ENCODE peak calls at places on chromosomes 3 and 15, in seven cellular contexts. U, T, V, D, F, J and P are unnamed samples.

GRCh38 chr3:52820741-52821140 is 9.7 kb downstream of the ITIH4 start:
- DNase-seq in V (peak), T (peak), D (peak), U (peak), J (no peak), F (peak), P (no peak)

GRCh38 chr15:100141304-100142080 is 200.3 kb downstream of the ADAMTS17 start:
- DNase-seq in V (no peak), T (no peak), F (no peak), D (no peak), U (peak), J (no peak), P (no peak)

GRCh38 chr15:40308844-40309189 is 1.1 kb upstream of the PLCB2 start:
- DNase-seq in V (peak), U (no peak), T (no peak), F (no peak), D (no peak), J (no peak), P (no peak)

GRCh38 chr3:188568750-188569149 is 414.8 kb downstream of the LPP start:
- DNase-seq in J (no peak), V (no peak), U (no peak), D (no peak), F (no peak), T (no peak), P (no peak)

GRCh38 chr3:120410541-120410940 is 40.3 kb downstream of the FSTL1 start:
- DNase-seq in F (no peak), J (no peak), V (no peak), D (no peak), U (no peak), T (no peak), P (no peak)

GRCh38 chr15:24823473-24823872 is 131.3 kb upstream of the SNRPN start:
- DNase-seq in U (peak), T (no peak), J (no peak), F (no peak), D (peak), V (peak), P (no peak)

GRCh38 chr3:184156522-184156955 is 1.4 kb downstream of the DVL3 start:
- DNase-seq in F (no peak), U (peak), V (peak), T (peak), J (no peak), D (no peak), P (no peak)

GRCh38 chr3:35760147-35760546 is 120.8 kb downstream of the ARPP21 start:
- DNase-seq in D (no peak), F (no peak), T (no peak), U (no peak), J (no peak), V (no peak), P (no peak)

GRCh38 chr3:53845103-53845880 is 927 bp downstream of the CHDH start:
- DNase-seq in U (no peak), J (no peak), V (peak), D (peak), T (peak), F (peak), P (peak)

GRCh38 chr3:123660900-123661299 is 76.0 kb upstream of the HACD2 start:
- DNase-seq in F (no peak), D (no peak), U (peak), V (no peak), T (no peak), J (no peak), P (no peak)

GRCh38 chr15:79339588-79340314 is 28.8 kb downstream of the TMED3 start:
- DNase-seq in D (no peak), V (peak), F (peak), T (peak), J (no peak), U (peak), P (peak)

GRCh38 chr3:193791041-193792032 is 198.3 kb downstream of the OPA1 start:
- DNase-seq in V (no peak), J (no peak), T (no peak), U (no peak), D (no peak), F (no peak), P (peak)

GRCh38 chr15:81888748-81889479 is 156.9 kb downstream of the MEX3B start:
- DNase-seq in T (no peak), U (no peak), F (no peak), J (no peak), D (no peak), V (no peak), P (no peak)

DNA sequence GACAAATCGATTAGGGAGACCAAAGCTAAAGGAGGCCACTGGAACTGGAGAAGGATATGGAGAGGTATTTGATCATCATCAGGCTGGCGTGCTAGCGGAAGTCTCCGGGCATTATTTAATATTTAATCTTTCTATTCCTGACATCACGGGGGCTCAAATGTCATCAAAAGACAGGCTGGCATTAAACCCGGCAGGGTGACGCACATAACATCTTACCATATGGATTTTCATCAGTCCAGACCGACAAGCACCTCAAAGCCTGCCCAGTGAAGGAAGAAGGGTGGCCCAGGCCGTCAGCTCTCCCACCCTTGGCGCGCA is 569 bp downstream of the CCPG1 start:
- DNase-seq in T (no peak), F (no peak), D (no peak), U (no peak), J (no peak), V (peak), P (peak)
- TF ChIP-seq JUND in T (no peak), F (no peak), D (no peak), U (no peak), J (no peak), V (no peak), P (no peak)

GRCh38 chr3:12893872-12894271 is 52.5 kb upstream of the RPL32 start:
- DNase-seq in J (no peak), U (no peak), V (no peak), D (no peak), T (no peak), F (no peak), P (no peak)
- TF ChIP-seq JUND in J (no peak), U (no peak), V (no peak), D (no peak), T (no peak), F (no peak), P (no peak)

GRCh38 chr15:89417206-89417725 is 79.1 kb downstream of the RHCG start:
- DNase-seq in J (no peak), U (no peak), T (no peak), D (no peak), F (no peak), V (no peak), P (no peak)

GRCh38 chr15:89419370-89419984 is 76.9 kb downstream of the RHCG start:
- DNase-seq in F (no peak), T (peak), V (peak), D (no peak), J (no peak), U (no peak), P (peak)

GRCh38 chr15:89413877-89414276 is 79.3 kb upstream of the POLG start:
- DNase-seq in U (no peak), V (no peak), F (no peak), T (no peak), J (no peak), D (no peak), P (no peak)

GRCh38 chr15:89414571-89414970 is 79.9 kb upstream of the POLG start:
- DNase-seq in F (no peak), D (no peak), U (no peak), V (no peak), T (no peak), J (no peak), P (no peak)

GRCh38 chr15:89416339-89417183 is 79.8 kb downstream of the RHCG start:
- DNase-seq in T (peak), F (peak), D (peak), U (peak), V (peak), J (no peak), P (peak)
- TF ChIP-seq JUND in T (no peak), F (no peak), D (peak), U (no peak), V (peak), J (no peak), P (no peak)

DNA sequence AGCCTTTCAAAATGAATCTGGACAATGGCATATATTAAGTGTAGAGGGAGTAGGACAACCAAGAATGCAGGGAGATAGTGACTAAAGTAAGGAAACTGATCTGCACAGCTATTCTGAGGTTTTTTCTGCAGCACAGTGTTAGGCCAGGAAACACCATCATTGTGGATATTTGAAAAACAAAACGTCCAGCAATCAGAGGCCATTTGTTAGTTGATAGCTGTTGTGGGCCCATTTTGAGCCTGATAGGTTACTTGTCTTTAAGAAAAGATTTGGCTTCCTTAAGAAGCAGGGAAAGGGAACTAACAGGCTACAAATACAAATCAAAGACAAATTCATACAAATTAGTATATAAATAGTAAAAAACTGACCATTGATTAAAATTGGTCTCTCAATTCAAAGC is 375.8 kb upstream of the ARL6 start:
- DNase-seq in J (no peak), U (no peak), V (no peak), F (no peak), T (no peak), D (no peak), P (no peak)
- TF ChIP-seq JUND in J (no peak), U (no peak), V (no peak), F (no peak), T (no peak), D (no peak), P (no peak)

DNA sequence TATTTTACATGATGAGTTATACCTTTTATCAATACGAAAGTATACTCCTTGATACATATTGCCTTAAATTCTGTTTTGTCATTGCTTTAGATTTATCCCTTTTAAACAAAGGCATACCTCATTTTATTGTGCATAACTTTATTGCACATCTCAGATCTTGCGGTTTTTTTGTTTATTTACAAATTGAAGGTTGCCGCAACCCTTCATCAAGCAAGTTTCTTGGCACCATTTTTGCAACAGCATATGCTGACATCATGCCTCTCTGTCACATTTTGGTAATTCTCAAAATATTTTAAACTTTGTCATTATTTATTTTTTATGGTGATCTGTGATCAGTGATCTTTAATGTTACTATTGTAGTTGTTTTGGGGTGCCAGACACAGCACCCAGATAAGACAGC is 20.9 kb downstream of the SNRK start:
- DNase-seq in T (no peak), F (no peak), V (no peak), J (no peak), U (no peak), D (no peak), P (no peak)
- TF ChIP-seq JUND in T (no peak), F (no peak), V (no peak), J (no peak), U (no peak), D (no peak), P (no peak)

GRCh38 chr3:175571096-175571495 is 712.0 kb downstream of the NAALADL2 start:
- DNase-seq in V (no peak), F (no peak), D (no peak), J (no peak), U (no peak), T (no peak), P (no peak)

GRCh38 chr3:175573226-175573625 is 714.1 kb downstream of the NAALADL2 start:
- DNase-seq in T (no peak), F (no peak), D (no peak), J (no peak), V (no peak), U (no peak), P (no peak)
- TF ChIP-seq JUND in T (no peak), F (no peak), D (no peak), J (no peak), V (no peak), U (no peak), P (no peak)